ENCODE peak calls at places on chromosomes 7 and 10, in five cellular contexts. One of them, this sample, is unnamed.

GRCh38 chr10:114084225-114084624 is 40.6 kb downstream of the ADRB1 start:
- DNase-seq in prostate gland: no peak
- DNase-seq in psoas muscle: no peak
- DNase-seq in cardiac muscle cell: no peak
- DNase-seq in neural progenitor cell: no peak
- DNase-seq in this sample: no peak

GRCh38 chr7:48285365-48285764 is 114.1 kb downstream of the ABCA13 start:
- DNase-seq in prostate gland: no peak
- DNase-seq in neural progenitor cell: no peak
- DNase-seq in psoas muscle: no peak
- DNase-seq in cardiac muscle cell: no peak
- DNase-seq in this sample: no peak

GRCh38 chr10:369441-370221 is 234.4 kb downstream of the ZMYND11 start:
- DNase-seq in neural progenitor cell: no peak
- DNase-seq in prostate gland: no peak
- DNase-seq in psoas muscle: no peak
- DNase-seq in cardiac muscle cell: no peak
- DNase-seq in this sample: no peak

GRCh38 chr10:132646443-132647097 is 109.0 kb downstream of the INPP5A start:
- DNase-seq in psoas muscle: peak; percentile 51
- DNase-seq in cardiac muscle cell: no peak
- DNase-seq in neural progenitor cell: no peak
- DNase-seq in prostate gland: no peak
- DNase-seq in this sample: no peak

GRCh38 chr10:20885678-20886077 is 11.4 kb downstream of the NEBL start:
- DNase-seq in cardiac muscle cell: no peak
- DNase-seq in psoas muscle: no peak
- DNase-seq in prostate gland: no peak
- DNase-seq in neural progenitor cell: no peak
- DNase-seq in this sample: no peak

GRCh38 chr10:127532193-127532592 is 16.9 kb upstream of the NPS start:
- DNase-seq in prostate gland: no peak
- DNase-seq in neural progenitor cell: no peak
- DNase-seq in psoas muscle: no peak
- DNase-seq in cardiac muscle cell: no peak
- DNase-seq in this sample: no peak

GRCh38 chr10:7405637-7406036 is 5.2 kb downstream of the SFMBT2 start:
- DNase-seq in prostate gland: no peak
- DNase-seq in neural progenitor cell: no peak
- DNase-seq in psoas muscle: no peak
- DNase-seq in cardiac muscle cell: no peak
- DNase-seq in this sample: no peak

GRCh38 chr10:124300224-124300623 is 118.5 kb downstream of the OAT start:
- DNase-seq in neural progenitor cell: no peak
- DNase-seq in cardiac muscle cell: no peak
- DNase-seq in prostate gland: no peak
- DNase-seq in psoas muscle: peak; percentile 11
- DNase-seq in this sample: no peak

GRCh38 chr10:13759167-13759566 is 172.4 kb downstream of the PRPF18 start:
- DNase-seq in prostate gland: no peak
- DNase-seq in psoas muscle: no peak
- DNase-seq in cardiac muscle cell: no peak
- DNase-seq in neural progenitor cell: peak; percentile 92
- DNase-seq in this sample: no peak

GRCh38 chr7:26593405-26593804 is 271.0 kb downstream of the SKAP2 start:
- DNase-seq in cardiac muscle cell: peak; percentile 6
- DNase-seq in psoas muscle: peak; percentile 61
- DNase-seq in prostate gland: no peak
- DNase-seq in neural progenitor cell: no peak
- DNase-seq in this sample: no peak

GRCh38 chr10:81073155-81073554 is 535.5 kb downstream of the SH2D4B start:
- DNase-seq in neural progenitor cell: no peak
- DNase-seq in psoas muscle: no peak
- DNase-seq in prostate gland: no peak
- DNase-seq in cardiac muscle cell: no peak
- DNase-seq in this sample: no peak

GRCh38 chr7:43522406-43523156 is 60.3 kb upstream of the STK17A start:
- DNase-seq in neural progenitor cell: no peak
- DNase-seq in cardiac muscle cell: no peak
- DNase-seq in prostate gland: no peak
- DNase-seq in psoas muscle: no peak
- DNase-seq in this sample: no peak

GRCh38 chr10:5292196-5292735 is 72.5 kb upstream of the UCN3 start:
- DNase-seq in psoas muscle: no peak
- DNase-seq in cardiac muscle cell: no peak
- DNase-seq in prostate gland: no peak
- DNase-seq in neural progenitor cell: no peak
- DNase-seq in this sample: no peak

GRCh38 chr7:144497296-144497695 is 93.8 kb upstream of the NOBOX start:
- DNase-seq in neural progenitor cell: no peak
- DNase-seq in prostate gland: no peak
- DNase-seq in cardiac muscle cell: no peak
- DNase-seq in psoas muscle: no peak
- DNase-seq in this sample: no peak

GRCh38 chr10:89416465-89416864 is 2.1 kb downstream of the IFIT5 start:
- DNase-seq in psoas muscle: no peak
- DNase-seq in prostate gland: no peak
- DNase-seq in cardiac muscle cell: no peak
- DNase-seq in neural progenitor cell: no peak
- DNase-seq in this sample: no peak

GRCh38 chr10:35913628-35914027 is 271.5 kb upstream of the FZD8 start:
- DNase-seq in cardiac muscle cell: no peak
- DNase-seq in neural progenitor cell: no peak
- DNase-seq in psoas muscle: no peak
- DNase-seq in prostate gland: no peak
- DNase-seq in this sample: no peak

DNA sequence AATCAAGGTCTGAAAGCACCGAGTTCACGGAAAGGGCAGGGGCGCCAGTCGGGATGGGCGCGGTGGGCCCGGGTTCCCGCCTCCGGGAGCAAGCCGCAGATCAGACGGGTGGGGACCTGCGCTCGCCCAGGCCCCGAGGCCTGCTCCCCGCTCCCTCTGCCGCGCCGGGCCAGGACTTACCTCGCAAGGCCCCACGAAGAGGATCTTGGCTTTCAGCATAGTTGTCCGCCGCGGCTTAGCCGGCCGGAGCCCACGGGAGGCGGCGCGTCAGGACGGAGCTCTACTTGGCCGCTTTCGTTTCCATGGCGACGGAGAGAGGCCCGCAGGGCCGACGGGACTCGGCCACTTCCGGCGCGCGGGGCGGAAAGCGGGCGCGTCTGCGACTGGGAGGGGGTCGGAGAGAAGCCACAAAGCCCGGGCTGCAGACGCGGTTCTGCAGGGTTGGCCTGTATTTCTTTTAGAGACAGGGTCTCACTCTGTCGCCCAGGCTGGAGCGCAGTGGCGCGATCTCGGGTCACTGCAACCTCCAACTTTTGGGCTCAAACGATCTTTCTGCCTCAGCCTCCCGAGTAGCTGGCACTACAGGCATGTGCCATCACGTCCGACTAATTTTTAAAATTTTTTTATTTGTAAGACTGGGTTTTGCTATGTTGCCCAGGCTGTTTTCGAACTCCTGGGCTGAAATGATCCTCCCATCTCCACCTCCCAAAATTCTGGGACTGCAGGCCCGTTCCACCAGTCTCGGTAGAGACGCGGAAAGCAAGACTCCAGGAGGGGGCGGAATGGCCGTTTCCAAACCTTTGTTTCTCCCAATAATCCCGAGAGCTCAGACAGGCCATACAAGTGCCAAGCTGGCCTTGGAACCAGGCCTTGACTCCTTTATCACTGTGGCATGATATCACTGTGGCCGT is at the start of gene IFT22:
- DNase-seq in psoas muscle: peak; percentile 94
- DNase-seq in neural progenitor cell: peak; percentile 99
- DNase-seq in cardiac muscle cell: peak; percentile 99
- DNase-seq in prostate gland: peak; percentile 92
- DNase-seq in this sample: peak; percentile 74
- H3K27ac ChIP-seq in psoas muscle: peak within 1 kb of the TSS; percentile 71
- H3K27ac ChIP-seq in neural progenitor cell: no peak within 1 kb of the TSS
- H3K27ac ChIP-seq in cardiac muscle cell: peak within 1 kb of the TSS; percentile 92
- H3K27ac ChIP-seq in prostate gland: peak within 1 kb of the TSS; percentile 83
- H3K27ac ChIP-seq in this sample: peak within 1 kb of the TSS; percentile 58

GRCh38 chr7:32574626-32575025 is 79.3 kb downstream of the AVL9 start:
- DNase-seq in psoas muscle: no peak
- DNase-seq in cardiac muscle cell: no peak
- DNase-seq in prostate gland: no peak
- DNase-seq in neural progenitor cell: no peak
- DNase-seq in this sample: no peak
- TF ChIP-seq CTCF in psoas muscle: no peak
- TF ChIP-seq CTCF in cardiac muscle cell: no peak
- TF ChIP-seq CTCF in prostate gland: no peak
- TF ChIP-seq CTCF in neural progenitor cell: no peak
- TF ChIP-seq CTCF in this sample: no peak

GRCh38 chr10:52479567-52479966 is 165.5 kb downstream of the DKK1 start:
- DNase-seq in prostate gland: no peak
- DNase-seq in psoas muscle: no peak
- DNase-seq in cardiac muscle cell: peak; percentile 17
- DNase-seq in neural progenitor cell: no peak
- DNase-seq in this sample: no peak

GRCh38 chr10:52474265-52474664 is 160.2 kb downstream of the DKK1 start:
- DNase-seq in psoas muscle: no peak
- DNase-seq in prostate gland: no peak
- DNase-seq in neural progenitor cell: no peak
- DNase-seq in cardiac muscle cell: no peak
- DNase-seq in this sample: no peak

GRCh38 chr10:52472406-52473146 is 158.5 kb downstream of the DKK1 start:
- DNase-seq in cardiac muscle cell: no peak
- DNase-seq in psoas muscle: no peak
- DNase-seq in prostate gland: no peak
- DNase-seq in neural progenitor cell: no peak
- DNase-seq in this sample: no peak

DNA sequence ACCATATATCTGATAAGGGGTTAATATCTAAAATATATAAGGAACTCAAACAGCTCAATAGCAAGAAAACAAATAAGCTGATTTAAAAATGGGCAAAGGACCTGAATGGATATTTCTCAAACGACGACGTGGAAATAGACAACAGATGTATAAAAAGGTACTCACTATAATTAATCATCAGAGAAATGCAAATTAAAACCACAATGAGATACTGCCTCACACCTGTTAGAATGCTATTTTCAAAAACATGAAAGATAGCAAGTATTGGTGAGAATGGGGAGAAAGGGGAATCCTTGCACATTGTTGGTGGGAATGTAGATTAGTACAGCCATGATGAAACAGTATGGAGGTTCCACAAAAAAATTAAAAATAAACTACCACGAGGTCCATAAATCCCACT is 163.2 kb downstream of the DKK1 start:
- DNase-seq in prostate gland: no peak
- DNase-seq in neural progenitor cell: no peak
- DNase-seq in cardiac muscle cell: no peak
- DNase-seq in psoas muscle: no peak
- DNase-seq in this sample: no peak
- H3K27ac ChIP-seq in prostate gland: no peak overlapping the region
- H3K27ac ChIP-seq in neural progenitor cell: no peak overlapping the region
- H3K27ac ChIP-seq in cardiac muscle cell: no peak overlapping the region
- H3K27ac ChIP-seq in psoas muscle: no peak overlapping the region
- H3K27ac ChIP-seq in this sample: no peak overlapping the region

GRCh38 chr7:113159746-113160339 is 41.5 kb upstream of the SMIM30 start:
- DNase-seq in prostate gland: no peak
- DNase-seq in neural progenitor cell: peak; percentile 63
- DNase-seq in cardiac muscle cell: peak; percentile 56
- DNase-seq in psoas muscle: no peak
- DNase-seq in this sample: no peak
- TF ChIP-seq CTCF in prostate gland: no peak
- TF ChIP-seq CTCF in neural progenitor cell: peak; percentile 81
- TF ChIP-seq CTCF in cardiac muscle cell: peak; percentile 77
- TF ChIP-seq CTCF in psoas muscle: peak; percentile 50
- TF ChIP-seq CTCF in this sample: peak; percentile 36

GRCh38 chr10:74825033-74825370 is 1.4 kb upstream of the KAT6B start:
- DNase-seq in psoas muscle: peak; percentile 75
- DNase-seq in cardiac muscle cell: peak; percentile 52
- DNase-seq in prostate gland: peak; percentile 12
- DNase-seq in neural progenitor cell: peak; percentile 67
- DNase-seq in this sample: no peak

GRCh38 chr10:74827045-74827441 is 643 bp downstream of the KAT6B start:
- DNase-seq in prostate gland: no peak
- DNase-seq in psoas muscle: no peak
- DNase-seq in cardiac muscle cell: no peak
- DNase-seq in neural progenitor cell: no peak
- DNase-seq in this sample: peak; percentile 38

GRCh38 chr10:74825371-74826141 is 844 bp upstream of the KAT6B start:
- DNase-seq in prostate gland: no peak
- DNase-seq in psoas muscle: no peak
- DNase-seq in cardiac muscle cell: peak; percentile 82
- DNase-seq in neural progenitor cell: peak; percentile 89
- DNase-seq in this sample: no peak

GRCh38 chr10:74826142-74827044 is at the start of gene KAT6B:
- DNase-seq in neural progenitor cell: peak; percentile 100
- DNase-seq in prostate gland: peak; percentile 100
- DNase-seq in cardiac muscle cell: peak; percentile 100
- DNase-seq in psoas muscle: peak; percentile 100
- DNase-seq in this sample: peak; percentile 100

DNA sequence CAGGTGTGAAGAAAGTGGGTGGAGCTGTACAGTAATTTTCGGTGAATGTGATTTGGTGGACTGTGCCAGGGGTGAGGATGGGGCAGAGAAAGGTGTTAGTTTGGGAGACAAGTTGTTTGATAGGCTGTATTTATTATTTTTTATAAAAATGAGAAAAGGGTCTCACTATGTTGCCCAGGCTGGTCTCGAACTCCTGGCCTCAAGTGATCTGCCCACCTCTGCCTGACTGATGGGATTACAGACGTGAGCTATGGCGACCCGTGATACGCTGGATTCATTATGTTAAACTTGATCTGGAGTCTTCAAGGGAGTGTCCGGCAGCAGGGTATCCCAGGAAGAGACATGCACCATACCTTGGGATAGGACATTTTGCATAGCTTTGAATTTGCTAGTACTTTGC is 1.3 kb downstream of the KAT6B start:
- DNase-seq in prostate gland: no peak
- DNase-seq in cardiac muscle cell: no peak
- DNase-seq in neural progenitor cell: no peak
- DNase-seq in psoas muscle: no peak
- DNase-seq in this sample: no peak
- H3K27ac ChIP-seq in prostate gland: no peak overlapping the region
- H3K27ac ChIP-seq in cardiac muscle cell: no peak overlapping the region
- H3K27ac ChIP-seq in neural progenitor cell: no peak overlapping the region
- H3K27ac ChIP-seq in psoas muscle: peak overlapping the region; percentile 34
- H3K27ac ChIP-seq in this sample: no peak overlapping the region

This sample was measured in thoracic aorta.